ENCODE peak calls at places on chromosomes 13 and 19, in seven cellular contexts. U is IMR-90, B is lower leg skin, J is fibroblast of pulmonary artery, V is right cardiac atrium, N is fibroblast of mammary gland, C is BJ. R is an unnamed sample.

GRCh38 chr19:6556043-6556449 is 25.2 kb downstream of the TNFSF9 start:
- DNase-seq in U (no peak), B (no peak), J (no peak), V (no peak), N (no peak), C (no peak), R (no peak)

GRCh38 chr19:29630661-29631060 is 24.6 kb downstream of the POP4 start:
- DNase-seq in U (no peak), B (peak; percentile 31), J (no peak), V (no peak), N (no peak), C (no peak), R (no peak)

GRCh38 chr19:10408511-10409291 is 5.4 kb upstream of the CDC37 start:
- DNase-seq in U (no peak), B (no peak), J (no peak), V (peak; percentile 82), N (no peak), C (no peak), R (no peak)

GRCh38 chr13:64186503-64186902 is 2770.9 kb upstream of the PCDH20 start:
- DNase-seq in U (peak; percentile 2), B (no peak), J (peak; percentile 23), V (no peak), N (no peak), C (peak; percentile 1), R (peak; percentile 21)

GRCh38 chr13:74678308-74678958 is 544.2 kb upstream of the KLF12 start:
- DNase-seq in U (no peak), B (no peak), J (no peak), V (no peak), N (peak; percentile 39), C (no peak), R (no peak)

GRCh38 chr13:110245421-110245899 is 61.5 kb downstream of the COL4A1 start:
- DNase-seq in U (peak; percentile 76), B (peak; percentile 79), J (peak; percentile 69), V (peak; percentile 36), N (peak; percentile 85), C (no peak), R (peak; percentile 77)

GRCh38 chr19:40542197-40542859 is 34.3 kb upstream of the SHKBP1 start:
- DNase-seq in U (peak; percentile 60), B (no peak), J (peak; percentile 94), V (peak; percentile 95), N (peak; percentile 45), C (no peak), R (peak; percentile 93)

GRCh38 chr19:47564081-47564480 is 8.9 kb downstream of the ZNF541 start:
- DNase-seq in U (no peak), B (no peak), J (no peak), V (no peak), N (no peak), C (no peak), R (no peak)

GRCh38 chr19:8595651-8596050 is 14.9 kb downstream of the ADAMTS10 start:
- DNase-seq in U (no peak), B (no peak), J (no peak), V (no peak), N (no peak), C (no peak), R (no peak)

GRCh38 chr13:44934724-44935123 is 54.5 kb downstream of the NUFIP1 start:
- DNase-seq in U (peak; percentile 67), B (no peak), J (peak; percentile 72), V (no peak), N (peak; percentile 80), C (peak; percentile 31), R (peak; percentile 59)

GRCh38 chr13:19020988-19021387 is 160.6 kb downstream of the TUBA3C start:
- DNase-seq in U (no peak), B (no peak), J (no peak), V (no peak), N (no peak), C (no peak), R (no peak)

DNA sequence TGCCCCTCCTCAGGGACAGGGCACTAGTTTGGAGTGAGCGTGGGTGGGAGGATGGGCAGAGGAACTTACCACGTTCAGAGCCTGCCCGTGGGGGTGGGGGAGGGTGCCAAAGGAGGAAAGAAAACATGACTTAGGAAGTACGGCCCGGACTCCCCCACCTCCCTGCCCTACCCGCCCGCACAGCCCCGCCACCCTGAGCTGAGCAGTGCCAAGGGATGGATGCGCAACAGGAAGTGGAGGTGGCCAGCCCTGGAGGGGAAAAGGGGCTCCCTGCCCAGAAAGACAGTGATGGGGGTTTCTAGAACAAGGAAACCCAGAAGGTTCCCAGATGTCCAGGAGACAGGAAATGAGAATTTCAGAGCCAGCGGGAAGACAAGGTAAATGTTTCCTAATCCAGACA is 6.3 kb downstream of the TEAD2 start:
- DNase-seq in U (no peak), B (no peak), J (peak; percentile 76), V (peak; percentile 70), N (peak; percentile 25), C (no peak), R (no peak)
- H3K4me3 ChIP-seq in U (no peak overlapping the region), B (no peak overlapping the region), J (peak overlapping the region; percentile 23), V (no peak overlapping the region), N (no peak overlapping the region), C (no peak overlapping the region), R (no peak overlapping the region)

DNA sequence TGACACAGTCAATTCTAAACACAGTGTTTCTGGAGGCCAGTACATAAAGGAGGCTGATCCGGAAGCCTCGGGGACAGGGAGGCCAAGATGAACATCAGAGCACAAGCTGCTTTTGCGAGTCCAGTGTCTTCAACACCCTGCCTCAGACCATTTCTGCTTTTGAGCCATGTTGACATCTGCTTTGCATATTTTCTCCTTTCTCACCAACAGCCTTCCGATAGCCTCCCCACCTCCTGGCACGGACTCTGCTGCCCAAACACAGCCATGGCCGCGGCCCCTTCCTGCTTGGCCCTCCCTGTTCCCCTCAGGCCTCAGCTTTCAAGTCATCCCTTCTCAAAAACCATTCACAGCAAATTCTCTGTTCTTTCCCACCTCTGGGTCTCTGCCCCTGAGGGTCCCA is 3.6 kb downstream of the LRRC25 start:
- DNase-seq in U (no peak), B (no peak), J (no peak), V (peak; percentile 80), N (no peak), C (no peak), R (no peak)
- H3K4me3 ChIP-seq in U (no peak overlapping the region), B (no peak overlapping the region), J (no peak overlapping the region), V (no peak overlapping the region), N (no peak overlapping the region), C (no peak overlapping the region), R (no peak overlapping the region)

DNA sequence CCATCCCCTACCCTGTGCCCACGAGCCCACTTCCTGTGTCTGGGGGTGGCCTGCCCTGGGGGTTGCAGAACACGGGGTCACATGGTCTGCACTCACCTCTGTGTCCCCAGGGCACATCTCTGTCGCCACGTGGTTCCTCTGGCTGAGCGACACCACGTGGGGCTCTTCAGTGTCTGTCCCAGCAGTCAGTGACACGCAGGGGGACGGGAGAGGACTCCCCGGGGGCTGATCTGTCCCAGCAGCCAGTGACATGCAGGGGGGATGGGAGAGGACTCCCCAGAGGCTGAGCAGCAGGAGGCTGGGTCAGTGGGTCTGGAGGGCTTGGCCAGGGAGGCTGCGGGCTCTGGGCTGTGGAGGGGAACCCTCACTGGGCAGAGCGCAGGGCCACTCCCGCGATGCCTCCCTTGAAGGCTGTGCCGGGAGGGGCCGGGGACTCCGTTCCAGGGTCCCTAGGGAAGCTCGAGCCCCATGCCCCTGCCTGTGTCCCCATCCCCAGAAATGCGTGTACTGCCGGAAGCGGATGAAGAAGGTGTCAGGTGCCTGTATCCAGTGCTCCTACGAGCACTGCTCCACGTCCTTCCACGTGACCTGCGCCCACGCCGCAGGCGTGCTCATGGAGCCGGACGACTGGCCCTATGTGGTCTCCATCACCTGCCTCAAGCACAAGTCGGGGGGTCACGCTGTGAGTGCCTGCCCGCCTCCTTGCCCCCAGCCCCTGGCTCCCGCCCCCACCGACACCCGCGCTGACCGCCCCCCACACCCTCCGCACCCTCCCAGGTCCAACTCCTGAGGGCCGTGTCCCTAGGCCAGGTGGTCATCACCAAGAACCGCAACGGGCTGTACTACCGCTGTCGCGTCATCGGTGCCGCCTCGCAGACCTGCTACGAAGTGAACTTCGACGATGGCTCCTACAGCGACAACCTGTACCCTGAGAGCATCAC is 174.8 kb downstream of the KDM4B start:
- DNase-seq in U (no peak), B (no peak), J (no peak), V (peak; percentile 78), N (no peak), C (no peak), R (no peak)
- H3K4me3 ChIP-seq in U (no peak overlapping the region), B (no peak overlapping the region), J (no peak overlapping the region), V (no peak overlapping the region), N (no peak overlapping the region), C (no peak overlapping the region), R (no peak overlapping the region)

DNA sequence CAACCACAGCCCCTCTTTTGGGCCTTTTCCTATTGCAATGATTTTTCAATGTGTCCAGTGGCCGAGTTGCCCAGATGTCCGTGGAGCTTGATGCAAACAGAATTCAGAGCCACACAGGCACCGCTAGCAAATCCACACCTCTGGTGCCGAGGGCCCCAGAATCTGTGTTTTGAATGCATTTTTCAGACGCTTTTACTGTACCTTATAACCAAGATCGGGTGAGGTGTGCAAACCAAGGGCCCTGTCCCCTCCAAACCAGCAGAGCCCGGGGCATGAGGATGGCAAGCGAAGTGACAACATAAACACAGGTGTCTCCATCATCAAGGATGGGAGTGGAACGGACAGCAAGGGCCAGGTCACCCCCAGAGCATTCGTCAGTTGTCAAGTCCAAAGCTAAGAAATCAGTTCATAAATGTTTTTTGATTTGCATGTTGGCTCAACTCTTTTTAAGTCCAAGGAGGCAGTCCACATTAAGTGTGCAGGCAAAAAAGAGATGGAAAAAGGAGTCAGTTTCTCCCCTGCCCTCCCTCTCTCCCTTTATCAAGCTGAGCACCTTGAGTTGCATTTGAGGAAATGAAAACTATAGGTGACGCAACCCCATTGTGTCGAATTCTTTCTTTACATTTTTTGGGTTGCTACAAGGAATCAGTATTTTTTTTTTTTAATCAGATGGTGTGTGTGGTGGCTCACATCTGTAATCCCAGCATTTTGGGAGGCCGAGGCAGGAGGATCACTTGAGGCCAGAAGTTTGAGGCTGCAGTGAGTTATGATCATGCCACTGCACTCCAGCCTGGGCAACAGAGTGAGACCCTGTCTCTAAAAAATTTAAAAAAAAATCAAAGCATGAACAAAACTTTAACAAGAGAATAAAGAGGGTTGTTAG is 2.9 kb downstream of the CCDC8 start:
- DNase-seq in U (no peak), B (no peak), J (no peak), V (no peak), N (no peak), C (no peak), R (no peak)
- H3K4me3 ChIP-seq in U (no peak overlapping the region), B (no peak overlapping the region), J (peak overlapping the region; percentile 69), V (peak overlapping the region; percentile 54), N (peak overlapping the region; percentile 63), C (no peak overlapping the region), R (no peak overlapping the region)

DNA sequence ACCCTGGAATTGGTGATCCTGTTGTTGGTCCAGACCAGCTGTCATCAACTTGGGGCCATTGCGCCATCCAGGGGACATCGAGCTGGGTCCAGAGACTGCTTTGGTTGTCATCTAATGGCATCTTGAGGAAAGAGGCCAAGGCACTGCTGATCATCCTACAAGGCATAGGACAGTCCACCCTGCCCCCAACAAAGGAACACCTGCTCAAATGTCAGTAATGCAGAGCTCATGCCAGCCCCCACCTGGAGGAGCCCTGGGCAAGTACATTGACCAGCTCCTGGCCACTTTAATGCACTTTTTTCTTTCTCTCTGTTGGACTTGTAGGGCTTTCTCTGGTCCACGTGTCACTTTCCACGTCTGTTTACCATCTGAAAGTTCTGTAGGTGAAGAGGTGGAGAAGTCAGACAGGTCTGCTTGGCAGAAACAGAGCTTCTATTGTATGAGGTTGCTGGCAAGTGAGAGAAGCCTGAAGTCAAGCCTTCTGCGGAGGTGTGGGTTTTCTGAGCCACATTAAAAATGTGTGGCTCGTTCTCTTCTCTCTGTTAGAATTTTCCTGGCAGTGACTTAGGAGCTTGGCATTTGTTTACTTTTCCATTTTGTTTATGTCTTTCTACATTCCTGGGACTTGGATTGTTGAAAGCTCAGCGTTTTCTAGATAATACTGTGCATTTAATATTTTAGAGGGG is 124.0 kb upstream of the RNF113B start:
- DNase-seq in U (peak; percentile 82), B (no peak), J (peak; percentile 40), V (no peak), N (no peak), C (no peak), R (peak; percentile 28)
- H3K4me3 ChIP-seq in U (peak overlapping the region; percentile 14), B (no peak overlapping the region), J (no peak overlapping the region), V (no peak overlapping the region), N (no peak overlapping the region), C (no peak overlapping the region), R (no peak overlapping the region)

GRCh38 chr19:19538077-19538764 is at the start of gene CILP2:
- DNase-seq in U (no peak), B (no peak), J (no peak), V (peak; percentile 86), N (no peak), C (no peak), R (no peak)
- H3K4me3 ChIP-seq in U (no peak within 1 kb of the TSS), B (no peak within 1 kb of the TSS), J (no peak within 1 kb of the TSS), V (peak within 1 kb of the TSS; percentile 0), N (no peak within 1 kb of the TSS), C (peak within 1 kb of the TSS; percentile 31), R (peak within 1 kb of the TSS; percentile 17)